ENCODE peak calls at places on chromosomes 6 and 20, in seven cellular contexts. Z, J, B, E, N, F and S are unnamed samples.

GRCh38 chr6:134041093-134041492 is 11.3 kb downstream of the SLC2A12 start:
- DNase-seq in Z (no peak), J (no peak), B (no peak), E (no peak), N (peak), F (peak), S (no peak)

GRCh38 chr20:24522452-24523330 is 53.3 kb downstream of the SYNDIG1 start:
- DNase-seq in Z (no peak), J (no peak), B (no peak), E (no peak), N (no peak), F (no peak), S (no peak)

GRCh38 chr20:38764563-38765355 is 16.5 kb downstream of the ACTR5 start:
- DNase-seq in Z (peak), J (peak), B (no peak), E (no peak), N (peak), F (peak), S (no peak)

GRCh38 chr20:8389381-8390368 is 257.6 kb downstream of the PLCB1 start:
- DNase-seq in Z (no peak), J (no peak), B (no peak), E (no peak), N (peak), F (peak), S (no peak)

GRCh38 chr6:72631480-72631879 is 9.6 kb downstream of the KCNQ5 start:
- DNase-seq in Z (no peak), J (no peak), B (no peak), E (no peak), N (no peak), F (no peak), S (no peak)

GRCh38 chr6:3305216-3305565 is 46.4 kb downstream of the PSMG4 start:
- DNase-seq in Z (no peak), J (no peak), B (no peak), E (no peak), N (no peak), F (no peak), S (no peak)

GRCh38 chr6:139977887-139978332 is 603.5 kb upstream of the CITED2 start:
- DNase-seq in Z (peak), J (no peak), B (no peak), E (no peak), N (peak), F (no peak), S (no peak)

GRCh38 chr6:127737009-127737486 is 160.1 kb downstream of the C6orf58 start:
- DNase-seq in Z (peak), J (peak), B (peak), E (peak), N (peak), F (peak), S (no peak)

GRCh38 chr6:6333498-6333897 is 13.0 kb upstream of the F13A1 start:
- DNase-seq in Z (no peak), J (no peak), B (no peak), E (no peak), N (no peak), F (no peak), S (no peak)

GRCh38 chr6:119350202-119351004 is 842 bp upstream of the MAN1A1 start:
- DNase-seq in Z (peak), J (no peak), B (no peak), E (peak), N (peak), F (no peak), S (no peak)

GRCh38 chr6:14121936-14122344 is 4.4 kb downstream of the CD83 start:
- DNase-seq in Z (no peak), J (no peak), B (no peak), E (peak), N (no peak), F (no peak), S (no peak)

GRCh38 chr20:64101731-64102621 is 5.4 kb downstream of the NPBWR2 start:
- DNase-seq in Z (no peak), J (peak), B (peak), E (no peak), N (peak), F (peak), S (peak)

GRCh38 chr6:20386218-20386617 is 15.5 kb upstream of the E2F3 start:
- DNase-seq in Z (no peak), J (no peak), B (no peak), E (no peak), N (no peak), F (no peak), S (no peak)